ENCODE peak calls at places on chromosomes 3 and 15, in six cellular contexts. I, K, W, P, Z and V are unnamed samples.

GRCh38 chr3:71305246-71306206 is 278.0 kb downstream of the FOXP1 start:
- DNase-seq in K (no peak), P (peak), I (no peak), Z (no peak), W (peak), V (no peak)

GRCh38 chr3:169345662-169346331 is 317.7 kb downstream of the MECOM start:
- DNase-seq in Z (no peak), P (no peak), K (no peak), W (no peak), I (no peak), V (no peak)

GRCh38 chr15:41276821-41277220 is 45.8 kb downstream of the CHP1 start:
- DNase-seq in Z (peak), I (no peak), W (no peak), K (no peak), P (no peak), V (peak)

GRCh38 chr3:23481660-23482278 is 278.6 kb downstream of the UBE2E2 start:
- DNase-seq in P (no peak), K (no peak), Z (no peak), I (no peak), W (no peak), V (no peak)

GRCh38 chr3:42823351-42823750 is 14.1 kb downstream of the ACKR2 start:
- DNase-seq in K (no peak), Z (no peak), W (no peak), P (no peak), I (no peak), V (no peak)

GRCh38 chr3:172390792-172391191 is 57.5 kb downstream of the GHSR start:
- DNase-seq in Z (no peak), K (no peak), W (no peak), I (no peak), P (no peak), V (no peak)

GRCh38 chr3:147305533-147306241 is 100.7 kb downstream of the ZIC4 start:
- DNase-seq in I (no peak), W (no peak), Z (peak), P (no peak), K (no peak), V (peak)

GRCh38 chr3:106963446-106963845 is 413.8 kb upstream of the CCDC54 start:
- DNase-seq in P (no peak), Z (peak), K (no peak), I (no peak), W (no peak), V (no peak)

GRCh38 chr3:29764059-29764458 is 483.2 kb downstream of the RBMS3 start:
- DNase-seq in Z (peak), K (no peak), P (no peak), I (no peak), W (no peak), V (no peak)

GRCh38 chr3:55014081-55014480 is 86.2 kb upstream of the LRTM1 start:
- DNase-seq in P (no peak), W (no peak), I (no peak), Z (no peak), K (no peak), V (no peak)

GRCh38 chr15:25062551-25063430 is 108.0 kb downstream of the SNRPN start:
- DNase-seq in P (no peak), I (no peak), W (no peak), Z (no peak), K (no peak), V (peak)

GRCh38 chr3:194871143-194871863 is 185.6 kb downstream of the FAM43A start:
- DNase-seq in W (no peak), P (peak), I (peak), K (no peak), Z (peak), V (peak)

GRCh38 chr3:46986782-46987484 is 7.5 kb downstream of the NBEAL2 start:
- DNase-seq in P (peak), Z (no peak), W (no peak), I (no peak), K (no peak), V (peak)

GRCh38 chr3:8970971-8971589 is 7.8 kb upstream of the RAD18 start:
- DNase-seq in Z (peak), I (no peak), W (peak), P (peak), K (peak), V (peak)

GRCh38 chr15:29668120-29668602 is 154.1 kb downstream of the TJP1 start:
- DNase-seq in K (peak), I (no peak), Z (peak), P (peak), W (peak), V (peak)

GRCh38 chr15:63022181-63022580 is 20.4 kb upstream of the TPM1 start:
- DNase-seq in I (no peak), P (no peak), W (no peak), K (no peak), Z (no peak), V (no peak)

GRCh38 chr15:52112203-52112750 is 298 bp downstream of the BCL2L10 start:
- DNase-seq in I (peak), P (peak), W (peak), Z (peak), K (peak), V (peak)

GRCh38 chr3:64188810-64189560 is 36.3 kb downstream of the PRICKLE2 start:
- DNase-seq in P (no peak), K (no peak), I (no peak), W (no peak), Z (peak), V (peak)

GRCh38 chr3:64266065-64266874 is 41.0 kb upstream of the PRICKLE2 start:
- DNase-seq in K (no peak), I (no peak), W (no peak), Z (peak), P (no peak), V (peak)

GRCh38 chr15:63940956-63941620 is 105.2 kb downstream of the DAPK2 start:
- DNase-seq in I (no peak), P (no peak), W (no peak), K (no peak), Z (no peak), V (no peak)

GRCh38 chr15:49645937-49646336 is 25.1 kb downstream of the DTWD1 start:
- DNase-seq in I (no peak), Z (peak), K (no peak), P (no peak), W (no peak), V (peak)

GRCh38 chr3:64229903-64230302 is 4.6 kb upstream of the PRICKLE2 start:
- DNase-seq in K (no peak), I (no peak), Z (peak), P (no peak), W (no peak), V (peak)

GRCh38 chr3:119236756-119237155 is 3.9 kb downstream of the B4GALT4 start:
- DNase-seq in Z (no peak), W (peak), I (no peak), K (no peak), P (no peak), V (no peak)

GRCh38 chr3:64121750-64122311 is 98.5 kb upstream of the PSMD6 start:
- DNase-seq in Z (no peak), K (no peak), P (no peak), W (no peak), I (no peak), V (peak)

GRCh38 chr3:193040836-193041672 is 123.4 kb upstream of the MB21D2 start:
- DNase-seq in K (no peak), P (peak), Z (peak), I (no peak), W (no peak), V (no peak)

GRCh38 chr3:127068111-127068810 is 85.3 kb downstream of the PLXNA1 start:
- DNase-seq in P (no peak), W (no peak), I (no peak), Z (no peak), K (no peak), V (no peak)

GRCh38 chr15:58903232-58903631 is 30.2 kb downstream of the SLTM start:
- DNase-seq in P (no peak), K (no peak), Z (peak), I (no peak), W (no peak), V (no peak)

GRCh38 chr3:72818092-72818721 is 30.0 kb downstream of the SHQ1 start:
- DNase-seq in I (no peak), K (no peak), P (no peak), Z (peak), W (no peak), V (no peak)

GRCh38 chr3:71416868-71417267 is 166.7 kb downstream of the FOXP1 start:
- DNase-seq in P (peak), Z (no peak), W (peak), I (no peak), K (no peak), V (no peak)

GRCh38 chr3:109973733-109974132 is 636.4 kb upstream of the DPPA4 start:
- DNase-seq in I (no peak), Z (peak), P (no peak), W (no peak), K (no peak), V (peak)

GRCh38 chr15:34514251-34514760 is 69.1 kb downstream of the GOLGA8B start:
- DNase-seq in W (peak), I (peak), K (peak), P (peak), Z (peak), V (peak)

GRCh38 chr3:74599564-74599963 is 14.9 kb downstream of the CNTN3 start:
- DNase-seq in K (no peak), Z (peak), W (no peak), P (no peak), I (no peak), V (no peak)

GRCh38 chr3:106729481-106729880 is 647.8 kb upstream of the CCDC54 start:
- DNase-seq in P (no peak), W (no peak), Z (no peak), I (no peak), K (no peak), V (no peak)

GRCh38 chr3:172161390-172161789 is 122.0 kb downstream of the FNDC3B start:
- DNase-seq in P (no peak), I (no peak), Z (no peak), W (no peak), K (no peak), V (no peak)

GRCh38 chr3:195154111-195154791 is 116.7 kb downstream of the XXYLT1 start:
- DNase-seq in K (no peak), W (no peak), Z (peak), P (no peak), I (no peak), V (peak)